ENCODE peak calls at places on chromosomes 2 and 18, in seven cellular contexts. G, T, Y, X, E, Z and R are unnamed samples.

GRCh38 chr2:160228141-160228963 is 28.3 kb upstream of the ITGB6 start:
- DNase-seq in G (no peak), T (no peak), Y (no peak), X (no peak), E (no peak), Z (peak; percentile 78), R (no peak)

GRCh38 chr2:174024524-174025270 is 59.5 kb upstream of the SP3 start:
- DNase-seq in G (no peak), T (peak; percentile 95), Y (no peak), X (no peak), E (no peak), Z (peak; percentile 90), R (no peak)

GRCh38 chr2:71796174-71796592 is 342.8 kb downstream of the DYSF start:
- DNase-seq in G (no peak), T (peak; percentile 84), Y (no peak), X (no peak), E (no peak), Z (no peak), R (no peak)

GRCh38 chr2:175834472-175834871 is 167.6 kb downstream of the LNPK start:
- DNase-seq in G (no peak), T (no peak), Y (no peak), X (no peak), E (no peak), Z (no peak), R (no peak)

GRCh38 chr2:225429718-225430117 is 30.2 kb downstream of the NYAP2 start:
- DNase-seq in G (no peak), T (no peak), Y (no peak), X (no peak), E (no peak), Z (peak; percentile 4), R (peak; percentile 47)

GRCh38 chr2:177916342-177916741 is 156.2 kb downstream of the PDE11A start:
- DNase-seq in G (no peak), T (no peak), Y (no peak), X (no peak), E (no peak), Z (no peak), R (no peak)

GRCh38 chr2:159807183-159808037 is 9.4 kb upstream of the CD302 start:
- DNase-seq in G (peak; percentile 41), T (no peak), Y (no peak), X (no peak), E (peak; percentile 16), Z (peak; percentile 68), R (no peak)

GRCh38 chr18:65924878-65925277 is 174.1 kb downstream of the CDH7 start:
- DNase-seq in G (no peak), T (no peak), Y (no peak), X (no peak), E (no peak), Z (no peak), R (no peak)

GRCh38 chr2:109137616-109138015 is 8.6 kb downstream of the SH3RF3 start:
- DNase-seq in G (no peak), T (no peak), Y (no peak), X (no peak), E (no peak), Z (no peak), R (no peak)

GRCh38 chr2:71071681-71072398 is 3.4 kb downstream of the NAGK start:
- DNase-seq in G (peak; percentile 81), T (peak; percentile 80), Y (peak; percentile 39), X (peak; percentile 53), E (peak; percentile 49), Z (no peak), R (no peak)

GRCh38 chr2:206311026-206311425 is 36.6 kb downstream of the ZDBF2 start:
- DNase-seq in G (no peak), T (no peak), Y (no peak), X (no peak), E (no peak), Z (no peak), R (no peak)

GRCh38 chr18:48546411-48546810 is 7.6 kb downstream of the CTIF start:
- DNase-seq in G (no peak), T (peak; percentile 23), Y (no peak), X (no peak), E (no peak), Z (peak; percentile 70), R (no peak)

GRCh38 chr2:134360750-134361487 is 107.0 kb downstream of the MGAT5 start:
- DNase-seq in G (no peak), T (no peak), Y (no peak), X (no peak), E (no peak), Z (peak; percentile 56), R (no peak)

GRCh38 chr2:1078326-1078885 is 127.8 kb downstream of the SNTG2 start:
- DNase-seq in G (no peak), T (no peak), Y (no peak), X (no peak), E (no peak), Z (no peak), R (no peak)